ENCODE peak calls at places on chromosome 20, in five cellular contexts. Z, Y, S, M and L are unnamed samples.

GRCh38 chr20:18916886-18917785 is 103.6 kb downstream of the SCP2D1 start:
- DNase-seq in Z (no peak), M (no peak), S (no peak), Y (no peak), L (no peak)

GRCh38 chr20:11091496-11091895 is 417.7 kb upstream of the JAG1 start:
- DNase-seq in Y (no peak), M (no peak), Z (no peak), S (no peak), L (no peak)

GRCh38 chr20:706366-706885 is 30.8 kb upstream of the SCRT2 start:
- DNase-seq in Y (no peak), S (no peak), Z (no peak), M (no peak), L (no peak)

GRCh38 chr20:52484438-52484837 is 292.9 kb upstream of the ZFP64 start:
- DNase-seq in Y (no peak), Z (no peak), M (no peak), S (no peak), L (no peak)

GRCh38 chr20:14234666-14235295 is 102.6 kb downstream of the FLRT3 start:
- DNase-seq in Z (no peak), Y (no peak), M (no peak), S (no peak), L (no peak)

GRCh38 chr20:32902456-32903420 is 44.0 kb downstream of the EFCAB8 start:
- DNase-seq in S (peak), Y (no peak), Z (no peak), M (peak), L (peak)

GRCh38 chr20:39090881-39091280 is 128.7 kb downstream of the DHX35 start:
- DNase-seq in S (no peak), Z (no peak), M (no peak), Y (no peak), L (no peak)

GRCh38 chr20:51156796-51157119 is 133.9 kb upstream of the KCNG1 start:
- DNase-seq in Z (no peak), M (no peak), S (no peak), Y (no peak), L (no peak)

GRCh38 chr20:39066464-39066863 is 104.3 kb downstream of the DHX35 start:
- DNase-seq in Z (no peak), M (no peak), Y (no peak), S (no peak), L (no peak)

GRCh38 chr20:25178563-25179438 is 16.7 kb upstream of the ENTPD6 start:
- DNase-seq in M (no peak), S (peak), Y (no peak), Z (peak), L (peak)

GRCh38 chr20:5001174-5002076 is at the start of gene SLC23A2:
- DNase-seq in Z (no peak), M (peak), Y (no peak), S (peak), L (peak)

GRCh38 chr20:21682576-21682975 is 22.9 kb upstream of the PAX1 start:
- DNase-seq in S (no peak), Z (no peak), M (no peak), Y (no peak), L (no peak)

GRCh38 chr20:16821211-16822089 is 73.3 kb downstream of the OTOR start:
- DNase-seq in M (no peak), Y (no peak), S (peak), Z (no peak), L (peak)

GRCh38 chr20:38990728-38991127 is 28.6 kb downstream of the DHX35 start:
- DNase-seq in M (no peak), Y (no peak), S (no peak), Z (no peak), L (no peak)

GRCh38 chr20:4671015-4671414 is 50.7 kb upstream of the PRND start:
- DNase-seq in Z (no peak), M (no peak), S (no peak), Y (no peak), L (no peak)

GRCh38 chr20:14848806-14849205 is 511.4 kb upstream of the FLRT3 start:
- DNase-seq in S (no peak), Y (no peak), Z (no peak), M (no peak), L (no peak)

GRCh38 chr20:43963233-43963632 is 48.6 kb downstream of the TOX2 start:
- DNase-seq in Z (no peak), M (no peak), Y (no peak), S (no peak), L (no peak)

GRCh38 chr20:16528078-16528477 is 45.2 kb downstream of the KIF16B start:
- DNase-seq in S (no peak), M (no peak), Y (no peak), Z (peak), L (no peak)

GRCh38 chr20:56412949-56413348 is 889 bp downstream of the CASS4 start:
- DNase-seq in S (no peak), Y (no peak), M (no peak), Z (no peak), L (no peak)

GRCh38 chr20:8837396-8837795 is 231.5 kb upstream of the PLCB4 start:
- DNase-seq in S (no peak), M (no peak), Y (no peak), Z (no peak), L (no peak)

GRCh38 chr20:32638848-32639247 is 34.9 kb downstream of the C20orf203 start:
- DNase-seq in Z (no peak), S (no peak), Y (no peak), M (no peak), L (peak)

GRCh38 chr20:37956099-37956498 is 53.2 kb downstream of the VSTM2L start:
- DNase-seq in Z (no peak), Y (no peak), M (no peak), S (no peak), L (no peak)

GRCh38 chr20:41078329-41078728 is 49.7 kb downstream of the TOP1 start:
- DNase-seq in S (peak), M (no peak), Z (no peak), Y (peak), L (peak)

GRCh38 chr20:11274137-11274536 is 600.3 kb upstream of the JAG1 start:
- DNase-seq in Y (no peak), M (no peak), Z (peak), S (peak), L (peak)

GRCh38 chr20:13342469-13343242 is 121.6 kb downstream of the ISM1 start:
- DNase-seq in S (no peak), Z (no peak), Y (no peak), M (no peak), L (no peak)

GRCh38 chr20:20454367-20454766 is 86.5 kb downstream of the INSM1 start:
- DNase-seq in Y (no peak), M (no peak), Z (no peak), S (no peak), L (no peak)

GRCh38 chr20:40564997-40565680 is 123.9 kb downstream of the MAFB start:
- DNase-seq in Z (no peak), Y (no peak), S (peak), M (no peak), L (no peak)

GRCh38 chr20:44776977-44777376 is 31.3 kb downstream of the KCNK15 start:
- DNase-seq in S (peak), M (no peak), Y (no peak), Z (no peak), L (no peak)

GRCh38 chr20:38428800-38429199 is 6.3 kb downstream of the SNHG17 start:
- DNase-seq in Z (no peak), S (no peak), M (no peak), Y (no peak), L (no peak)

GRCh38 chr20:8020314-8021079 is 936 bp upstream of the TMX4 start:
- DNase-seq in S (peak), Z (no peak), M (peak), Y (peak), L (peak)

GRCh38 chr20:58555078-58555765 is 40.0 kb upstream of the APCDD1L start:
- DNase-seq in Y (no peak), S (no peak), M (no peak), Z (no peak), L (no peak)

DNA sequence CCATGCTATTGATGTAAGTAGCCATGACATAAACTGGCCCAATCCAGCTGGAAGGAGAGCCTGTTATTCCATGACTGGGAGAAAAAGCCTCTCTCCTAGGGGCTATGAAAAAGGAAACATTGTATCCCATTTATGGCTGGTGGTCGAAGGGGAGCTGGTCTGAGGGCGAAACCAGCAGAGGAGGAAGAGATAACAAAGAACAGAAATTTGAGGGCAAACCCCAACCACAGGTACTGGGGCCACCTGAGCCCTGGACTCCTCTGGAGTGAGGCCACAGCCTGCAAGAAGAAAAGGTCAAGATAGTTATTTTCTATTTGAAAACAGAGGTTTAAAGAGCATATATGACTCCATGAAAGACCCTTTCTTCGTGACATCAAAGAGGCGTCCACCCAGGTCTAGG is 129.5 kb upstream of the CD93 start:
- DNase-seq in S (no peak), Z (no peak), M (no peak), Y (no peak), L (no peak)
- TF ChIP-seq POLR2A in S (no peak), Z (no peak), M (no peak), Y (no peak), L (no peak)

GRCh38 chr20:54172856-54173652 is 732 bp downstream of the CYP24A1 start:
- DNase-seq in Y (no peak), Z (no peak), M (no peak), S (no peak), L (no peak)
- TF ChIP-seq POLR2A in Y (no peak), Z (no peak), M (no peak), S (no peak), L (no peak)

DNA sequence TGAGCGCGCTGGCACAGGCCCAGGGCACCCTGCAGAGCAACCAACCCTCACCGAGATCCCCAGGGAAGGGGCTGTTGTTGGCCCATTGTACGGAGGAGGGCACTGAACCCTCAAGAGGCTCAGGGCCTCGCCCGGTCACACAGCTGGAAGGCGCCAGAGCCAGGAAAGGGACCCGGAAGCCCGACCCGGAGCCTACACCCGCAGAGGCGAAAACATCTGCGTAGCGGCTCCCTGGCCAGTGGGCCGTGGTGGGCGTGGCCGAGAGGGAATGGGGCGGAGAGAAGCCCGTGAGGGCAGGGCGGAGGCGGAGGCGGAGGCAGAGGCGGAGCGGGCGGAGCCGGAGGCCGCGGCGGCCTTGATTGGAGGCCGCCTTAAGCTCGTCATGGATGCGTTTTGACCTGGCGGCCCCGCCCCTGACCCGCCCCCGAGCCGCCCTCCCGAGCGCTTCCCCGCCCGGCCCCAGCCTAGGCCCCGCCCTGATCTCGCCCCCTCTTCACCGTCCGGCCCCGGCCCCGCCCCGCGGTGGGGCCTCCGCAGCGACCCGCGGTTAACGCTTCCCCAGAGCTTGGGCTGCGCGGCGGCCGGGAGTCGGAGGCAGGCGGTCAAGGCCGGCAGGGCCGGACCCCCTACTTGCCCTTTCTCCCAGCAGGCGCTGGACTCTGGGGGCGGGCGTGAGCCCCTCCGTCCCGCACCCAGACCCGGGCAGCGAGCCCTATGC is 2.1 kb upstream of the MRGBP start:
- DNase-seq in Z (peak), Y (peak), M (peak), S (peak), L (peak)
- TF ChIP-seq POLR2A in Z (peak), Y (peak), M (peak), S (peak), L (peak)

DNA sequence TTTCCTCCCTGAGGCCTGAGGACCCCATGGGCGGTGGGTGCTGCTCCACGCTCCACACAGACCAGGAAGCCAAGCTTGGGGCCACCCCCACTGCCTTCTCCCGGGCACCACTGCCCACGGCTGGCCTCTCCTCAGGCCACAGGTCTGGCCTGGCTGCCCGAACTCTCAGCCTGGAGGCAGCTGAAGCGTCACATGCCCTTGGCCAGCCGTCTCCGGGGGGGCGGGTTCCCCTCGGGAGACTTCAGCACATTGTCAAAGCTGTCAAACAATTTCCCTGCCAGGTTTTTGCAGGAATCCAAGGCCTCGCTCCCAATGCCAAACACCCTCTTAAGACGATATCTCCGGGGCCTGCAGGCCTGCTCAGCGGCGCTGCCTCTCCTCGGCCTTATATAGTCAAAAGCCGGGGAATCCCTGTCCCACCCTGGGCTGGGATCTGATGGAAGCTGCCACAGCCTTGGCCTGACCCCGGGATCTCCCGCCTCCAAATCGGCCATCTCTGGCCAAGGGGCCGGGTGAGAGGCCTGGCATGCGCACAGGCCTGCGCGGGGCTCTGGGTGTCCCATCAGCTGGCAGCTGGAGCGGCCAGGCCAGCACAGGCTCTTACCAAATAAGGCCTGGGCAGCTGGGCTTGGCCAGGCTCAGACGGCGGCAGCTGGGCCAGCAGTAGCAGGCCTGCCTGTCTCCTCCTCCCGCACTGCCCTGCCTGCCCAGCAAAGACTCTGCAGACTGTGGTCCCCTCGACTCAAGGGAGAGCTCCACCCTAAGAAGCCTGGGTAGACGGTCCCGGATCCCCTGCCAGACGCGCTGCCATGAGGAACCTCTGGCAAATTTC is 49.7 kb downstream of the RBM38 start:
- DNase-seq in M (no peak), Z (peak), Y (no peak), S (no peak), L (no peak)
- TF ChIP-seq POLR2A in M (no peak), Z (peak), Y (no peak), S (no peak), L (no peak)

DNA sequence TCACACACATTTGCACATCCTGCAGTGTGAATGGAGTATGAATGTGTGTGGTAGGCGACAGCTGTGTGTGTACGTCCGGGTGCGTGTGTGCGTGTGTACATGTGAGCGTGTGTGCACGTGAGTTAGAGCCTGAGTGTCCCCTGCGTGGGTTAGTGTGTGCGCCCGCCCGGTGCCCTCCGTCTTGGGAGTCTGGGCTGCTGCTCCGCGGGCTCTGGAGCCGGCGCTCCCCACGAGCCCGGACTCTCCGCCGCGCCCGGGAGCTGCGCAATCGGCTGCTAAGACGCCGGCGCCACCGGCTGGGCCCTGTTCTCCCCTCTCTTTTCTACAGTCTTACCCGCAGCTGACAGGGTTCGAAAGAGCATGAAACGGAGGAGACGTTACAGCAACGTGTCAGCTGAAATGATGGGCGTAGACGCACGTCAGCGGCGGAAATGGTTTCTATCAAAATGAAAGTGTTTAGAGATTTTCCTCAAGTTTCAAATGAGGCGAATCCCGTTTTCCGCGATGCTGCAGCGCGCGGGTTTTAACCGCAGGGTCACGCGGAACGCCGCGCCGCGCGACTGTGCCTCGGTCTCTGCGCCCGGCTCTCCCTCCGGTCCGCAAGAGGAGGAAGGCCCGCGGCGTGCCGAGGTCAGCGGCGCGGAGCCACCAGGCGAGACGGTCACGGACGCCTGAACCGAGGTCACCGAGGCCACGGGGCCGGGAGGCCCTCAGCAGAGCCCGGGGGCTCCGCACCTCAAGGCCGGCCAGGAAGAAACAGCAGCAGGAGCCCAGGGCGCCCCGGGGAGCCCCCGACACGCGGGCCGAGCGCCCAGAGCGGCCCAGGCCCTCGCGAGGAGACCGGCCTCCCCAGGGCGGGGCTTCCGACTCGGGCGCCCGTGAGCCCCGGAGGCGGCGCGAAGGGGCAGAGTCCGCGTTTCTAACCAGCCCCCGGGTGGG is 95.3 kb upstream of the BHLHE23 start:
- DNase-seq in S (no peak), M (peak), Y (no peak), Z (no peak), L (peak)
- TF ChIP-seq POLR2A in S (no peak), M (no peak), Y (peak), Z (no peak), L (no peak)

GRCh38 chr20:35305682-35306556 is 13.7 kb upstream of the FAM83C start:
- DNase-seq in S (peak), Z (peak), M (no peak), Y (no peak), L (peak)
- TF ChIP-seq POLR2A in S (no peak), Z (peak), M (peak), Y (no peak), L (no peak)

DNA sequence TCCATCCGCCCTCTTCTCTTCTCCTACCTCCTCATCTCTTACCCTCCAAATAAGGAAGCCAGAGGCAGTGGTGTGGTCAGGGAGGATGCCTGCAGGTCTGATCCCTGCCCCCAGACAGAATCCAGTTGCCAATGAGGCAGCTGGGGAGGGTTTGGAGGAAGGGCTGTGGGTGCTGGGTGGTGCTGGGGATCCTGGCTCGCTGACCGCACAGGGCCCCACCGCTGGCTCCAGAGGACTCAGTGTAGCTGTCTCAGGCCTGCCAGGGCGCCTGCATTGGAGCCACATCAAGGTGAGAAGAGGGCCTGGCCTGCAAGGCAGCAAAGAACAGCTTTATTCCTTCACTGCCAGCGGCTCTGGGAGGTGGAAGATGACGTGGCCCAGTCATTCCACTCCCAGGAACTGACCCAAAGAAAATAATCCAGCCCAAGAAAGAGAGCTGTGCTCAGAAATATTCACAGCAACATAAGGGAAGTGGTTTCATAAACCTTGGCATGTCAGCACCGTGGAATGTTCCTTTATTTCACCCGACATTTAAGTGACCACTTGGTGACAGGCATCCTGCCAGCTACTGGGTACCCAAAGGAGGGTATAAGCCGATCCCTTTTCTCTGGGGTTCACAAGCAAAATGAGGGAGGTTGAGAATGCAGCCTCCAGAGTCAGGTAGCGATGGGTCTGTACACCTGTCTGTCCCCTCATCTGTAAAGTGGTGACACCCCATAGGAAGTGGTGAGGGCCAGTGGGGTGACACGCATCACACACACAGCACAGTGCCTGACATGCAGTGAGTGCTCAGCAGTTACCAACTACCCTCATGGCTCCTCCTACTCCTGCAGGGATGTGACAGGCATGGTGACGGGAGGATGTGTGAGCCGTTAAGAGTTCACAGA is 125.1 kb downstream of the SNX5 start:
- DNase-seq in S (no peak), Z (peak), M (no peak), Y (no peak), L (no peak)
- TF ChIP-seq POLR2A in S (no peak), Z (no peak), M (no peak), Y (no peak), L (no peak)